ENCODE peak calls at places on chromosomes 5 and 9, in four cellular contexts. D is H9, U is SK-N-SH, O is HCT116. G is an unnamed sample.

GRCh38 chr9:86944974-86945867 is 2.1 kb downstream of the GAS1 start:
- DNase-seq in U (peak; percentile 20), O (no peak), D (peak; percentile 52), G (peak; percentile 71)

GRCh38 chr9:75964431-75964830 is 74.0 kb downstream of the PCSK5 start:
- DNase-seq in U (no peak), D (no peak), O (peak; percentile 28), G (no peak)

GRCh38 chr9:87498046-87498815 is 564 bp downstream of the DAPK1 start:
- DNase-seq in D (peak; percentile 58), O (no peak), U (peak; percentile 89), G (peak; percentile 79)

GRCh38 chr5:56012281-56012963 is 17.7 kb upstream of the IL6ST start:
- DNase-seq in D (no peak), U (no peak), O (no peak), G (no peak)

GRCh38 chr5:96370981-96371380 is 62.1 kb downstream of the PCSK1 start:
- DNase-seq in O (no peak), D (no peak), U (no peak), G (no peak)

GRCh38 chr5:104793031-104793430 is 1230.4 kb upstream of the NUDT12 start:
- DNase-seq in D (no peak), O (no peak), U (no peak), G (no peak)

GRCh38 chr9:16207161-16207560 is 654.3 kb downstream of the CCDC171 start:
- DNase-seq in U (no peak), O (no peak), D (no peak), G (peak; percentile 23)

GRCh38 chr5:89817841-89818240 is 591.7 kb downstream of the CETN3 start:
- DNase-seq in U (no peak), O (no peak), D (no peak), G (no peak)

GRCh38 chr9:38068616-38068865 is 486 bp downstream of the SHB start:
- DNase-seq in D (no peak), U (peak; percentile 76), O (no peak), G (peak; percentile 51)

GRCh38 chr9:40913928-40914673 is 214.4 kb downstream of the FOXD4L6 start:
- DNase-seq in D (peak; percentile 9), U (no peak), O (no peak), G (no peak)

GRCh38 chr9:91127653-91128052 is 234.1 kb downstream of the AUH start:
- DNase-seq in D (no peak), O (no peak), U (no peak), G (no peak)

GRCh38 chr9:80796662-80797426 is 892.5 kb downstream of the TLE1 start:
- DNase-seq in D (no peak), U (no peak), O (no peak), G (no peak)

GRCh38 chr5:14809369-14810144 is 62.0 kb downstream of the ANKH start:
- DNase-seq in U (no peak), D (no peak), O (peak; percentile 79), G (no peak)

GRCh38 chr5:137129906-137130680 is 369.0 kb downstream of the SPOCK1 start:
- DNase-seq in D (no peak), U (no peak), O (no peak), G (no peak)

GRCh38 chr5:168101352-168101751 is 190.1 kb upstream of the WWC1 start:
- DNase-seq in U (no peak), O (no peak), D (no peak), G (no peak)

GRCh38 chr9:88583901-88584596 is 49.1 kb downstream of the NXNL2 start:
- DNase-seq in O (no peak), D (no peak), U (no peak), G (no peak)

GRCh38 chr9:104879555-104880318 is 48.2 kb downstream of the ABCA1 start:
- DNase-seq in O (no peak), D (no peak), U (no peak), G (no peak)

GRCh38 chr5:1538741-1539392 is 15.1 kb upstream of the LPCAT1 start:
- DNase-seq in U (no peak), D (no peak), O (no peak), G (no peak)

GRCh38 chr5:149130121-149130931 is 11.0 kb upstream of the ABLIM3 start:
- DNase-seq in D (no peak), U (no peak), O (no peak), G (peak; percentile 23)

DNA sequence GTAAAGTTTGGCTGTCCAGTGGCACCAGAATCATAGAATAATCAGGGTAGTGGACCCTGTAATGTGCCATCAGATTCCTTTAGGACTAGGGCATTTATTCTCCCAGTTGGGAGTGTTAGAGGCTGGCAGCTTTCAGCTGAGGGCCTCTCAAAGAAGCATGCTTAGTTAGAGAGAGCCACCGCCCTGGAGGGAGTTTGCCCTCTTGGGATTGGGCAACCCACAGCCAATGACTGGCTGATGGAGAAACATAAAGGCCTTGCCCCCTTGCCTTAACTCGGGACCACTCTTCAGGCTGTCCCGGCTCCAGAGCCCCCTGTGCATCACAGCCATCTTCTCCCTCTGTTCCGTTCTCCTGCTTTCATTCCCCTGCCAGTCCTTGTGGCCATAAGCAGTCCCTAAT is 20.5 kb upstream of the IFNK start:
- DNase-seq in D (no peak), O (no peak), U (no peak), G (no peak)
- H3K4me2 ChIP-seq in D (no peak overlapping the region), O (no peak overlapping the region), U (no peak overlapping the region), G (no peak overlapping the region)

GRCh38 chr9:2565676-2566340 is 55.8 kb upstream of the VLDLR start:
- DNase-seq in U (no peak), O (no peak), D (no peak), G (no peak)
- H2AFZ ChIP-seq in U (no peak overlapping the region), O (no peak overlapping the region), D (no peak overlapping the region), G (no peak overlapping the region)

GRCh38 chr5:157608972-157609565 is 33.5 kb upstream of the ADAM19 start:
- DNase-seq in U (no peak), D (no peak), O (no peak), G (no peak)

GRCh38 chr5:157611571-157612067 is 36.0 kb upstream of the ADAM19 start:
- DNase-seq in U (no peak), O (no peak), D (no peak), G (no peak)

GRCh38 chr5:157612581-157612980 is 37.0 kb upstream of the ADAM19 start:
- DNase-seq in U (no peak), D (no peak), O (no peak), G (no peak)

GRCh38 chr5:157612071-157612476 is 36.5 kb upstream of the ADAM19 start:
- DNase-seq in U (no peak), D (no peak), O (no peak), G (no peak)

GRCh38 chr5:157610990-157611389 is 35.4 kb upstream of the ADAM19 start:
- DNase-seq in U (no peak), D (no peak), O (no peak), G (no peak)
- H3K4me2 ChIP-seq in U (no peak overlapping the region), D (no peak overlapping the region), O (no peak overlapping the region), G (no peak overlapping the region)

DNA sequence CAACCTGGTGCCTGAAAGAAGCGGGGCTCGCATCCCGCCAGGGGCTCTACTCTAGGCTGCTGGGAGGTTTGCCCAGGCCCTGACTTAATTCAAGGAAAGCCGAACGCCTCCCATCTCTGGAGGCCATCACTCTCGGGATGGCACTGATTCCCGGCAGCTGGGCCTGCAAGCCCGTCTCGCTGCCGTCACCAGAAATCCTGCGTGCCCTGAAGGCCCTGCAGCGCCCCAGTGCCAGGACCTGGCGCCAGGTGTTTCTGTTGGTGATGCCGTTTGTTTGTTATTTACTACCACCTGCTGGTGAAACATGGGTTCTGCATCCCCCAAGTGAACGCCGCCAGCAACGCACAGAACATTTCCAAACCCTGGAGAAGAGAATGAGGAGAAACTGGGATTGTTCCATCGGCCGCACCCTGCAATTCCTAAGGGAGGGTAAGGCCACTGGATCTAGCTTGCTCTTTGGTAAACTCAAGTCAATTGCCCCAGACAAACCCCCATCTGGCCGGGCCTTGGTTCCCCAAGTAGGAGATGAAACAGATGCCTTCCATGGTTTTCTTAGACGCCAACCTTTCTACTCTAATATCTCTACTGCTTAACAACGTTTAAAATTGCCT is 77.9 kb downstream of the AK8 start:
- DNase-seq in D (peak; percentile 88), O (peak; percentile 60), U (peak; percentile 85), G (peak; percentile 92)
- H2AFZ ChIP-seq in D (no peak overlapping the region), O (no peak overlapping the region), U (peak overlapping the region; percentile 33), G (peak overlapping the region; percentile 93)

GRCh38 chr9:85067792-85068191 is 398.3 kb downstream of the NTRK2 start:
- DNase-seq in D (no peak), O (no peak), U (no peak), G (no peak)
- H3K4me2 ChIP-seq in D (no peak overlapping the region), O (no peak overlapping the region), U (no peak overlapping the region), G (no peak overlapping the region)

GRCh38 chr5:92980491-92980890 is 600.5 kb downstream of the NR2F1-AS1 start:
- DNase-seq in U (no peak), D (no peak), O (no peak), G (no peak)

GRCh38 chr5:92977766-92978555 is 603.1 kb downstream of the NR2F1-AS1 start:
- DNase-seq in U (no peak), D (no peak), O (no peak), G (no peak)

GRCh38 chr5:92976156-92976555 is 604.9 kb downstream of the NR2F1-AS1 start:
- DNase-seq in D (no peak), U (no peak), O (no peak), G (no peak)

DNA sequence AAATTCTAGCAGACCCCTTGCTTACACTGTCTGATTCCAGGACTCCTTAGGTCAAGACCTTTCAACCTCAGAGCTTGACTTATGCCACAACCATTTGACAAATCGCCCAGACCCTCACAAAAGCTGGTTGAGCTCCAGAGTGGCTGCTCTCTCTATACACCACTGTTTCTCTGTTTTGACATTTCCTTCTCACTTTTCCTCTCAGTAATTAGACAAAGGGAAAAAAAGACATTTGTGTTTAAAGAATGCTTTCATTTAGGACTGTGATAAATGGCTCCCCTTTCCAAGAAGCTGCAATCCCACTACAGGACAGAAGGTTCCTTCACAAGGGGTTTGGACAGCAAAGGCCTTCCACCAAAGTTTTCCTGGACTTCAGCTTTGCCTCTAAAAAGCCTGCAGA is 601.3 kb downstream of the NR2F1-AS1 start:
- DNase-seq in U (no peak), O (no peak), D (no peak), G (no peak)
- H2AFZ ChIP-seq in U (no peak overlapping the region), O (no peak overlapping the region), D (no peak overlapping the region), G (no peak overlapping the region)

G was measured in GM23338.